ENCODE peak calls at places on chromosomes 7 and 10, in five cellular contexts. G, T, A, F and Z are unnamed samples.

GRCh38 chr7:49773939-49774458 is 561 bp downstream of the VWC2 start:
- DNase-seq in G (no peak), T (no peak), A (no peak), F (no peak), Z (no peak)

GRCh38 chr7:91940572-91941341 is at the start of gene AKAP9:
- DNase-seq in G (peak), T (peak), A (peak), F (peak), Z (peak)

GRCh38 chr10:111756541-111757061 is 427.0 kb downstream of the GPAM start:
- DNase-seq in G (peak), T (peak), A (peak), F (no peak), Z (peak)

GRCh38 chr10:91077549-91078017 is 142.9 kb upstream of the PCGF5 start:
- DNase-seq in G (peak), T (no peak), A (no peak), F (no peak), Z (no peak)

GRCh38 chr7:148735967-148736366 is 37.3 kb downstream of the CUL1 start:
- DNase-seq in G (no peak), T (no peak), A (no peak), F (no peak), Z (no peak)

GRCh38 chr7:41987-42386 is 150.4 kb upstream of the FAM20C start:
- DNase-seq in G (no peak), T (no peak), A (peak), F (no peak), Z (no peak)

GRCh38 chr10:84212015-84212414 is 13.3 kb downstream of the LRIT2 start:
- DNase-seq in G (no peak), T (no peak), A (no peak), F (no peak), Z (no peak)

GRCh38 chr10:112663181-112663879 is 216.3 kb downstream of the VTI1A start:
- DNase-seq in G (no peak), T (no peak), A (peak), F (no peak), Z (no peak)

GRCh38 chr10:71577345-71577744 is 142.2 kb downstream of the C10orf105 start:
- DNase-seq in G (no peak), T (no peak), A (no peak), F (no peak), Z (no peak)